ENCODE peak calls at places on chromosomes 1 and 21, in four cellular contexts. J, Z, S and T are unnamed samples.

GRCh38 chr1:52288286-52288685 is 77.7 kb downstream of the CC2D1B start:
- DNase-seq in J (no peak), Z (no peak), S (no peak), T (no peak)

GRCh38 chr1:147389532-147390184 is 147.2 kb downstream of the CHD1L start:
- DNase-seq in Z (peak), J (peak), S (peak), T (peak)

GRCh38 chr1:117365350-117366280 is 1.6 kb upstream of the MAN1A2 start:
- DNase-seq in J (no peak), Z (no peak), S (no peak), T (no peak)

GRCh38 chr1:179351281-179351680 is 14.5 kb upstream of the AXDND1 start:
- DNase-seq in Z (no peak), J (no peak), S (no peak), T (no peak)

GRCh38 chr1:235657269-235657668 is 7.7 kb upstream of the GNG4 start:
- DNase-seq in Z (no peak), S (peak), J (no peak), T (no peak)

GRCh38 chr1:160724445-160725242 is 13.0 kb upstream of the CD48 start:
- DNase-seq in J (peak), S (no peak), Z (no peak), T (no peak)

GRCh38 chr1:53145942-53146708 is 3.7 kb upstream of the SLC1A7 start:
- DNase-seq in Z (no peak), S (peak), J (peak), T (peak)

GRCh38 chr1:206907304-206907991 is 10.2 kb downstream of the IL24 start:
- DNase-seq in Z (no peak), J (peak), S (peak), T (peak)

GRCh38 chr1:65279092-65279448 is 30.3 kb upstream of the DNAJC6 start:
- DNase-seq in Z (no peak), S (no peak), J (no peak), T (no peak)

GRCh38 chr1:41361495-41362356 is 492 bp downstream of the FOXO6 start:
- DNase-seq in J (no peak), Z (no peak), S (no peak), T (peak)

GRCh38 chr1:7379445-7379971 is 391.6 kb upstream of the VAMP3 start:
- DNase-seq in J (no peak), Z (no peak), S (no peak), T (no peak)

GRCh38 chr1:202861420-202862121 is 27.4 kb downstream of the RABIF start:
- DNase-seq in Z (peak), S (peak), J (peak), T (peak)

GRCh38 chr21:26887241-26887640 is 42.0 kb upstream of the ADAMTS1 start:
- DNase-seq in Z (no peak), S (no peak), J (no peak), T (no peak)

GRCh38 chr1:231393668-231394067 is 28.4 kb downstream of the EGLN1 start:
- DNase-seq in J (peak), S (peak), Z (no peak), T (no peak)

GRCh38 chr1:224736619-224737352 is 120.7 kb downstream of the CNIH3 start:
- DNase-seq in S (peak), Z (no peak), J (no peak), T (peak)

GRCh38 chr1:10704383-10704882 is 92.0 kb downstream of the CASZ1 start:
- DNase-seq in J (no peak), Z (peak), S (peak), T (no peak)

GRCh38 chr1:179775009-179775408 is 31.9 kb downstream of the FAM163A start:
- DNase-seq in S (peak), J (no peak), Z (no peak), T (peak)

GRCh38 chr1:30365596-30365995 is 357.8 kb downstream of the MATN1 start:
- DNase-seq in J (no peak), Z (no peak), S (no peak), T (no peak)

GRCh38 chr21:37407719-37408455 is 41.3 kb downstream of the DYRK1A start:
- DNase-seq in Z (no peak), J (no peak), S (no peak), T (no peak)

GRCh38 chr1:182672487-182672836 is 11.9 kb downstream of the RGS8 start:
- DNase-seq in S (no peak), Z (no peak), J (no peak), T (no peak)

GRCh38 chr1:182669266-182669665 is 15.1 kb downstream of the RGS8 start:
- DNase-seq in J (no peak), Z (no peak), S (no peak), T (no peak)

GRCh38 chr1:182670032-182670431 is 14.4 kb downstream of the RGS8 start:
- DNase-seq in S (no peak), J (no peak), Z (no peak), T (no peak)

GRCh38 chr1:182674346-182675246 is 9.8 kb downstream of the RGS8 start:
- DNase-seq in J (no peak), S (no peak), Z (no peak), T (no peak)

DNA sequence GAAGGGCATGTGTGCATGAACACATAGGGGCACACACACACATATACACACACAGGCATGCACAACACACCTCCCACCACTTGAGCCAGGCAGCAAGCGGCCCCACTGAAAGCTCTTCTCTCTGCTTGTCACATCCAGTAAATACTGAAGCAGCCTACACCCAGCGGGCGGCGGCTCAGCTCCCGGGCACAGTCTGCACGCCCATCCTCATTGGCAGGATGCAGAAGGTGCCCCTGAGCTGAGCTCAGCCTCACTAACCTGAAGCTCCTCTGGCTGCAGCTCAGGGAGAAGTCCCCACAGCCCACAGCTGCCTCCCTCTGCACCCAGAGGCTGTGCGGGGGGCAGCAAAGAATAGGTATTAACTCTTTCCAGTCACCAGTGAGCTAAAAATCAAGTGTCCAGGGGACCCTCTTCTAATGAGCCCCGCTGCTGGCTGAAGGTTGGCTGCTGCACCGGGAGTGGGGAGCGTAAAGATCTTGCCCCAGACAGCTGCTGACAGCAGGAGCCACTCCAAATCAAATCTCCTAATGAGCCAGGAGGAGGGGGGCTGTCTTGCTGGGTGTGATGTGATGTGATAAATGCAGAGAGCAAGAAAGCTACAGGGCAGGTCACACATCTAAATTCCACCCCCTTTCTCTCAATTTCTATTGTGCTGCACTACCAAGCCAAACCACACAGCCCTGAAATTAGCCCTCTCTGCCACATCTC is 12.5 kb downstream of the RGS8 start:
- DNase-seq in Z (no peak), J (no peak), S (no peak), T (no peak)
- TF ChIP-seq RNF2 in Z (no peak), J (no peak), S (no peak), T (no peak)

GRCh38 chr1:94640125-94640524 is 98.6 kb upstream of the F3 start:
- DNase-seq in Z (no peak), S (no peak), J (no peak), T (no peak)

GRCh38 chr1:94634977-94635416 is 93.4 kb upstream of the F3 start:
- DNase-seq in Z (no peak), S (no peak), J (no peak), T (peak)

GRCh38 chr1:94637096-94637495 is 95.5 kb upstream of the F3 start:
- DNase-seq in S (no peak), J (no peak), Z (no peak), T (no peak)

GRCh38 chr1:94633051-94633450 is 91.5 kb upstream of the F3 start:
- DNase-seq in J (no peak), Z (no peak), S (no peak), T (no peak)

DNA sequence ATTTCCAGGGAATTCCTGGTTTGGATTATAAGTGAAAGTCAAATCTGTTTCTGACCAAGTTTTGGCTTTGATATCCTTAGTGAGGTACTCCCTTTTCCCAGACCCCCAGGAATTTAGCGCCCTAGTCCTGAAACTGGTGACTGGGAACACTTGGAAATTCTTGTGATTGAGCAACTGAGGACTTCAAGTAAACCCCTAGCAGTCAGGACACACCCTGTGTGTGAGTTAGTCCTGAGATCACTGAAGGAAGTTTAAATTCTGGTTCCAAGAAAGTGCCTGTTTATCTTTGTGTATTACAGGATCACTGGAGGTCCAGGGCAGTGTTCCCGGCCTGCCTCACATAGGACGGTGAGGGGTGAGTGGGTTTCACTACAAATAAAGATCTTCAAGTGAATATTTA is 95.1 kb upstream of the F3 start:
- DNase-seq in J (no peak), Z (no peak), S (no peak), T (no peak)
- TF ChIP-seq RNF2 in J (no peak), Z (no peak), S (no peak), T (no peak)

DNA sequence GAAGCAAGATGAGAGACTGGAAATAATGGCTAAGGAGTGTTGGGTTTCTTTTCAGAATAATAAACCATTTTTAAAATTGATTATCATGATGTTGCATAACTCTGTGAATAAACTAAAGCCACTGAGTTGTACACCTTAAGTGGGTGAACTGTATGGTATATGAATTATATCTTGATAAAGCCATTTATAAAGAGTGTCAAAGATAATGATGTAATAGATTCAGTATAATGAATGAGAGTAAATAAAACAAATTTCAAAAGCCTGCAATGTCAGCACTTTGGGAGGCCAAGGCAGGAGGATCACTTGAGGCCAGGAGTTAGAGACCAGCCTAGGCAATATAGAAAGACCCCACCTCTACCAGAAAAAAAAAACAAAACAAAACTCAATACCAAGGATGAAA is 16.3 kb downstream of the NSL1 start:
- DNase-seq in J (no peak), S (no peak), Z (no peak), T (no peak)
- TF ChIP-seq RNF2 in J (no peak), S (no peak), Z (no peak), T (no peak)

DNA sequence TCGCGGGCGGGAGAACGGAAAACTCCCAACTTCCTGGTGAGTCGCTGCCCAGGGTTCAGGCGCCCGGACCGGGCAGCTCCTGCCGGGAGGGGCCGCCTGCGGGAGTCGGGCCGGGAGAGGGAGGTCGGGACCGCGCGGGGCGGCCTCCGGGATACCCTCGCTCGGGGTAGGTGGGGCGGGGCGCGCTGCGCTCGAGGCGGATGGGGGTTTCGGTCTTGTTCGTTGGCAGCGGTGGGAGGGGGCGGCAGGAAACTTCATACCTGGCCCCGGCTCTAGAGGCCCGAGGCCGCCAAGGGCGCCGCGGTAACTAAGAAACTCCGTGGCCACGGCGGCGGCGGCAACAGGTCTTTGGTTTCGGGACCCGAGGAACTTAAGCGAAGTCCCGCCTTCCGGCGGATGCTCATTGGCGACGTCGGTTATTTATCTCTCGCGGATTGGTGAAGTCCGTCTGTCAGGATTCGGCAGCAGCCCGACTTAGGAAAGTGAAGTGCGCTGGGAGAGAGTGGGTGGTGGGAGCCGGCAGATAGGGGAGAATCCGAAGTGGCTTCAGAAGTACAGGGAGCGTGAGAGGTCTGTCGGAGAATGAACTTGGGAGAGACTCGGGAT is 546 bp downstream of the NEK7 start:
- DNase-seq in Z (peak), S (peak), J (peak), T (peak)
- TF ChIP-seq RNF2 in Z (no peak), S (no peak), J (no peak), T (no peak)

DNA sequence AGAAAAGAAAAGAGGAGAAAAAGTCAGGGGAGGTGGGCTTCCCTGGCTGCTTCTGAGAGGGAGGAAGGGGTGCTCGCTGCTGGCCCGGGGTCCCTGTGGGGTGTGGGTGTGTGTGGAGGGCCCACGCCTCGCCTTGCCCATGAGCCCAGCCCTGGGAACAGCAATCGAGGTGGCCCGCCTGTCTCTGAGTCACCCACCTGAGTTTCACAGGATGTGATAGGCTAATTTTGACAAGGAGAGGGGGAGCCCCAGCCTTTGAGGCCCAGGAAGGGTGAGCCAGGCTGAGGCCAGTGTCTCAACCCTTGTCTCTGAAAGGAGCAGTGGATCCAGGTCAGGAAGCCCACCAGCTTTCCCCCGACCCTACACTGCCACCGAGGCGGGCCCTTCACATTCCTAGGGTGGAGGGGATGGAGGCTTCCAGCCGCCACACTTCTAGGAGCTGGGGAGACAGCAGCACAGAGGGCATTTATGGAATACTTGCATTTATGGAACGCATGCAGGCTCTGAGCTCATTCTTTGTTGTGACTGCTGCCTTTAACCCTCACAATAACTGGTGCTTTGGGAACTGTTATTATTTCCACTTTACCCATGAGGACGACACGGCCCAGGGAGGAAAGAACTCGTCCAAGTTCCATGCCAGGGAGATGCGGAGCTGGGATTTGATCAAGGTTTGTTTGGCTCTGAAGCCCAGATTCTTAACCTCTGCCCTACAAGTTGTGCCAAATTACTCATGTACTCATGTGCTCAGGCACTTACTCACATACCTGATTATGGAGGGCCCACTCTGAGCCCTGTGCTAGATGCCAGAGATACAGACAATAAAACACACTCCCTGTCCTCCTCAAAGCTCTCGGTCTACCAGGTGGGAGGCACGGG is 49.3 kb upstream of the IFNLR1 start:
- DNase-seq in Z (no peak), J (peak), S (no peak), T (no peak)
- TF ChIP-seq RNF2 in Z (no peak), J (no peak), S (no peak), T (no peak)

GRCh38 chr1:114176366-114176765 is 22.7 kb upstream of the SYT6 start:
- DNase-seq in J (no peak), Z (no peak), S (no peak), T (no peak)

GRCh38 chr1:114169509-114169908 is 15.8 kb upstream of the SYT6 start:
- DNase-seq in Z (no peak), S (no peak), J (no peak), T (no peak)

GRCh38 chr1:114177282-114177681 is 23.6 kb upstream of the SYT6 start:
- DNase-seq in Z (no peak), S (no peak), J (no peak), T (no peak)

GRCh38 chr1:114178940-114179339 is 25.3 kb upstream of the SYT6 start:
- DNase-seq in S (no peak), J (no peak), Z (no peak), T (no peak)

DNA sequence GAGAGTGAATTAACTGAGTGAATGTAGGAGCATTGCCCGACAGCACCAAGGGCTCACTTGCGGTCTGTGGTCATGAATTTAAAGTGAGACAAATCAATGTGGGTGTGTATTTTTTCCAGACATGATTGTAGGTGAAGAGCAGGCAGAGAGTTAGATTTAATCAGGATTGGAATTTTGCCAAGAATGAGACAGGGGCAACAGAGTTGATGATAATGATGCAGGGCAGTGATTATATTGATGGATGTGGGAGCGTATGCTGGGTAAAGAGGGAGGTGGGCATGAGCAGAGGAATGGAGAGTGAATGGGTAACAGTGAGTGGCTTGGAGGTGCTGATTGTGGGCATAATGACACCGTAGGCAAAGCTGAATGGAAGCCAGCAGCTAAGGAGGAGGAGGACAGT is 20.0 kb upstream of the SYT6 start:
- DNase-seq in Z (no peak), S (no peak), J (no peak), T (no peak)
- TF ChIP-seq RNF2 in Z (no peak), S (no peak), J (no peak), T (no peak)

GRCh38 chr21:29322570-29322957 is 23.8 kb downstream of the BACH1 start:
- DNase-seq in S (no peak), Z (no peak), J (no peak), T (no peak)
- TF ChIP-seq RNF2 in S (no peak), Z (no peak), J (no peak), T (no peak)

GRCh38 chr1:26412180-26412840 is 1.7 kb downstream of the LIN28A start:
- DNase-seq in Z (no peak), J (no peak), S (no peak), T (no peak)

GRCh38 chr1:26413031-26413430 is 2.4 kb downstream of the LIN28A start:
- DNase-seq in Z (no peak), J (no peak), S (no peak), T (no peak)

GRCh38 chr1:26419494-26419893 is 8.9 kb downstream of the LIN28A start:
- DNase-seq in S (no peak), Z (no peak), J (no peak), T (no peak)

GRCh38 chr1:26418865-26419349 is 8.3 kb downstream of the LIN28A start:
- DNase-seq in Z (peak), J (no peak), S (no peak), T (no peak)

GRCh38 chr1:26417111-26417510 is 6.5 kb downstream of the LIN28A start:
- DNase-seq in S (peak), Z (peak), J (peak), T (peak)
- TF ChIP-seq RNF2 in S (no peak), Z (no peak), J (no peak), T (no peak)

GRCh38 chr1:13674386-13674785 is 25.6 kb upstream of the PRDM2 start:
- DNase-seq in S (no peak), Z (no peak), J (no peak), T (no peak)

GRCh38 chr1:13677896-13678295 is 22.1 kb upstream of the PRDM2 start:
- DNase-seq in Z (no peak), J (no peak), S (no peak), T (no peak)

DNA sequence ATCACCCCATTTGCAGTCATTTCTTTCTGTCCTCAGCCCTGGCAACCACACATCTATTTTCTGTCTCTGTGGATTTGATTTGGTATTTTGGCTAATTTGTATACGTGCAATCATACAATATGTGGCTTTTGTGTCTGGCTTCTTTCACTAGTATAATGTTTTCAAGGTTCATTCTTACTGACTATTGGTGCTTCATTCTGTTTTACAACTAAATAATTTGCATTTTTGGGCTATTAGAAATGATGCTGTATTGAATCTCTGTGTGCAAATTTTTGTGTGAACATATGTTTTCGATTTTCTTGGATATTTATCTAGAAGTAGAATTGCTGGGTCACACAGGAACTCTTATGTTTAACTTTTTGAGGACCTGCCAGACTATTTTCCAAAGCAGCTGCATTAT is 24.8 kb upstream of the PRDM2 start:
- DNase-seq in S (no peak), Z (no peak), J (no peak), T (no peak)
- TF ChIP-seq RNF2 in S (no peak), Z (no peak), J (no peak), T (no peak)

GRCh38 chr21:21436012-21436545 is 437.9 kb downstream of the NCAM2 start:
- DNase-seq in Z (no peak), S (no peak), J (no peak), T (no peak)
- TF ChIP-seq RNF2 in Z (no peak), S (no peak), J (no peak), T (no peak)